ENCODE peak calls at places on chromosome 9, in eight cellular contexts. D is right lobe of liver; Z is CD8-positive, alpha-beta T cell; C is GM23248; S is brain microvascular endothelial cell; K is trophoblast cell; B is fibroblast of mammary gland; I is right cardiac atrium. A is an unnamed sample.
A peak's percentile ranks its signal among the peaks of the same experiment; 100 is the strongest.

GRCh38 chr9:27765931-27766835 is 192.9 kb upstream of the C9orf72 start:
- DNase-seq in D (no peak), B (no peak), S (peak; percentile 46), C (no peak), K (no peak), I (no peak), Z (no peak), A (no peak)

GRCh38 chr9:131112374-131113159 is 12.8 kb upstream of the NUP214 start:
- DNase-seq in B (no peak), Z (no peak), C (no peak), D (no peak), K (no peak), S (no peak), I (no peak), A (no peak)

GRCh38 chr9:134950811-134951210 is 33.1 kb upstream of the FCN1 start:
- DNase-seq in B (no peak), S (no peak), I (no peak), Z (no peak), C (no peak), D (no peak), K (no peak), A (no peak)

GRCh38 chr9:136023401-136024225 is 62.4 kb upstream of the UBAC1 start:
- DNase-seq in Z (no peak), I (peak; percentile 84), D (peak; percentile 53), C (peak; percentile 82), B (peak; percentile 85), S (peak; percentile 29), K (no peak), A (no peak)

GRCh38 chr9:29564564-29564963 is 1991.3 kb upstream of the C9orf72 start:
- DNase-seq in D (no peak), S (no peak), C (no peak), B (peak; percentile 79), K (no peak), Z (no peak), I (no peak), A (no peak)

GRCh38 chr9:84947412-84947972 is 278.0 kb downstream of the NTRK2 start:
- DNase-seq in S (no peak), C (no peak), B (no peak), I (peak; percentile 57), D (no peak), Z (no peak), K (peak; percentile 32), A (no peak)

GRCh38 chr9:20526500-20527319 is 95.6 kb downstream of the MLLT3 start:
- DNase-seq in I (no peak), D (no peak), Z (no peak), B (no peak), C (peak; percentile 33), K (peak; percentile 72), S (peak; percentile 13), A (no peak)

GRCh38 chr9:133874659-133875058 is 117.5 kb downstream of the VAV2 start:
- DNase-seq in I (no peak), C (no peak), S (no peak), K (peak; percentile 26), Z (no peak), B (no peak), D (no peak), A (no peak)

GRCh38 chr9:22170990-22171663 is 162.0 kb upstream of the CDKN2B start:
- DNase-seq in Z (no peak), D (no peak), C (no peak), K (no peak), B (no peak), S (no peak), I (no peak), A (no peak)

GRCh38 chr9:130433168-130433946 is 11.4 kb upstream of the ASS1 start:
- DNase-seq in C (peak; percentile 82), D (peak; percentile 86), I (peak; percentile 69), B (no peak), Z (peak; percentile 12), K (peak; percentile 70), S (peak; percentile 17), A (no peak)

GRCh38 chr9:1051286-1052118 is 1.3 kb downstream of the DMRT2 start:
- DNase-seq in C (peak; percentile 50), I (no peak), Z (no peak), S (no peak), D (peak; percentile 66), B (peak; percentile 18), K (peak; percentile 34), A (no peak)

GRCh38 chr9:37353791-37354190 is 68.7 kb upstream of the GRHPR start:
- DNase-seq in I (no peak), C (no peak), K (no peak), D (no peak), Z (no peak), B (peak; percentile 23), S (no peak), A (no peak)

GRCh38 chr9:137243626-137244485 is 2.8 kb downstream of the TUBB4B start:
- DNase-seq in I (peak; percentile 18), Z (no peak), S (no peak), D (no peak), B (no peak), C (peak; percentile 48), K (peak; percentile 57), A (no peak)

GRCh38 chr9:2050236-2050635 is 35.1 kb downstream of the SMARCA2 start:
- DNase-seq in B (no peak), D (no peak), S (no peak), C (peak; percentile 14), Z (no peak), I (no peak), K (peak; percentile 32), A (no peak)

GRCh38 chr9:135951889-135952663 is 9.1 kb downstream of the UBAC1 start:
- DNase-seq in Z (no peak), D (no peak), S (peak; percentile 48), B (peak; percentile 62), K (peak; percentile 42), C (no peak), I (no peak), A (no peak)

GRCh38 chr9:136902259-136902821 is 16.0 kb downstream of the TRAF2 start:
- DNase-seq in Z (peak; percentile 51), K (peak; percentile 64), B (peak; percentile 58), S (peak; percentile 81), I (peak; percentile 63), D (peak; percentile 92), C (peak; percentile 84), A (no peak)

GRCh38 chr9:99075246-99075912 is 29.5 kb upstream of the TGFBR1 start:
- DNase-seq in B (peak; percentile 43), D (no peak), C (peak; percentile 80), S (peak; percentile 76), K (no peak), I (no peak), Z (no peak), A (no peak)

GRCh38 chr9:113516840-113517577 is 53.5 kb downstream of the RGS3 start:
- DNase-seq in Z (peak; percentile 64), K (no peak), S (no peak), D (no peak), B (no peak), C (no peak), I (no peak), A (no peak)

GRCh38 chr9:102551346-102551745 is 443.8 kb upstream of the CYLC2 start:
- DNase-seq in B (no peak), C (no peak), S (no peak), K (no peak), Z (no peak), D (no peak), I (no peak), A (no peak)

DNA sequence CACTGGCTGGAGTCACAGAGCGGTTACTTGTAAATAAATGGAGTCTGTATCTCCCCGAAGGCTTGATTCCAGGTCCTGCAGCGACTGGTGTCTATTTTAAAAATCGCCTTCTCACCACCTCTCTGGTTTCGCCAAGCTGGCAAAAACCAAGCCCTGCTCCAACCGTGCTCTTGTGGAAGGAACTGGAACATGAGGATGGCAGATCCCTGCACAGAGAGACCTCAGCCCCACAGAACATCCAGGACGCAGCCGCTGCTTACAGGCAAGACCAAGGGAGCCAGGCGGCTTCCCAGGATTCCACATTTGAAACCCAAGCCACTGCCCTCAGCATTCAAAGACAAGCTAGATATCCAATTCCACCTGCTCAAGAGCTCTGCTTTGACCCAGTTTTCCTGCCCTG is 15.0 kb downstream of the SEMA4D start:
- DNase-seq in B (no peak), K (no peak), S (no peak), I (no peak), C (no peak), Z (no peak), D (no peak), A (peak; percentile 47)
- H3K4me3 ChIP-seq in B (no peak overlapping the region), K (no peak overlapping the region), S (no peak overlapping the region), I (no peak overlapping the region), C (no peak overlapping the region), Z (no peak overlapping the region), D (no peak overlapping the region), A (no peak overlapping the region)

GRCh38 chr9:76571288-76572204 is 112.6 kb downstream of the GCNT1 start:
- DNase-seq in S (no peak), K (peak; percentile 6), I (peak; percentile 27), B (peak; percentile 45), D (peak; percentile 32), Z (no peak), C (peak; percentile 57), A (no peak)
- H3K4me3 ChIP-seq in S (peak overlapping the region; percentile 48), K (no peak overlapping the region), I (peak overlapping the region; percentile 69), B (peak overlapping the region; percentile 40), D (no peak overlapping the region), Z (no peak overlapping the region), C (peak overlapping the region; percentile 80), A (peak overlapping the region; percentile 68)

GRCh38 chr9:35793461-35793860 is 2.1 kb downstream of the NPR2 start:
- DNase-seq in D (no peak), I (no peak), S (no peak), C (peak; percentile 28), K (no peak), B (no peak), Z (no peak), A (no peak)

GRCh38 chr9:35791321-35791921 is at the start of gene NPR2:
- DNase-seq in D (peak; percentile 48), S (no peak), K (peak; percentile 43), I (peak; percentile 59), C (peak; percentile 70), B (no peak), Z (no peak), A (no peak)

GRCh38 chr9:35792044-35792813 is 838 bp downstream of the NPR2 start:
- DNase-seq in I (peak; percentile 24), K (no peak), Z (no peak), B (no peak), C (peak; percentile 28), D (peak; percentile 52), S (no peak), A (no peak)

GRCh38 chr9:35790385-35791291 is 753 bp upstream of the NPR2 start:
- DNase-seq in S (peak; percentile 68), C (peak; percentile 91), I (peak; percentile 73), B (peak; percentile 89), K (peak; percentile 87), Z (peak; percentile 45), D (peak; percentile 45), A (no peak)

DNA sequence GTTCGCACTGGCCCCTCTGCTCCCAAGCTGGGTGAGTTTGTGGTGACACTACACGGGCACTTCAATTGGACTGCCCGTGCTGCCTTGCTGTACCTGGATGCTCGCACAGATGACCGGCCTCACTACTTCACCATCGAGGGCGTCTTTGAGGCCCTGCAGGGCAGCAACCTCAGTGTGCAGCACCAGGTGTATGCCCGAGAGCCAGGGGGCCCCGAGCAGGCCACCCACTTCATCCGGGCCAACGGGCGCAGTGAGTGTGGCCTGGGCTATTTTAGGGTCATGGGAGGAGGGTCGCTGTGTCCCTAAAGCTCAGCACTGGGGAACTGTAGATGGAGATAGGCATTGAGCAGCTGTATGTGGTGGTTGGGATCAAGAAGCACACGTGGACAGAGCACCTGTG is 1.4 kb downstream of the NPR2 start:
- DNase-seq in B (no peak), Z (no peak), D (no peak), I (peak; percentile 22), K (no peak), S (no peak), C (no peak), A (no peak)
- H3K4me3 ChIP-seq in B (peak overlapping the region; percentile 57), Z (no peak overlapping the region), D (peak overlapping the region; percentile 9), I (no peak overlapping the region), K (peak overlapping the region; percentile 3), S (no peak overlapping the region), C (peak overlapping the region; percentile 68), A (peak overlapping the region; percentile 93)

GRCh38 chr9:86718373-86718772 is 228.9 kb downstream of the GAS1 start:
- DNase-seq in B (peak; percentile 9), I (no peak), K (no peak), C (no peak), D (no peak), Z (no peak), S (no peak), A (no peak)
- H3K4me3 ChIP-seq in B (no peak overlapping the region), I (no peak overlapping the region), K (no peak overlapping the region), C (no peak overlapping the region), D (no peak overlapping the region), Z (no peak overlapping the region), S (no peak overlapping the region), A (no peak overlapping the region)